ENCODE peak calls at places on chromosomes 4 and X, in nine cellular contexts. One of them, this sample, is unnamed.

GRCh38 chr4:39559641-39560040 is 32.4 kb upstream of the UGDH start:
- DNase-seq in AG09309: no peak
- DNase-seq in astrocyte: no peak
- DNase-seq in IMR-90: no peak
- DNase-seq in mucosa of descending colon: peak; percentile 57
- DNase-seq in adipocyte: peak; percentile 22
- DNase-seq in body of pancreas: peak; percentile 19
- DNase-seq in GM12865: no peak
- DNase-seq in coronary artery: no peak
- DNase-seq in this sample: peak; percentile 27

GRCh38 chrX:55489315-55490009 is at the start of gene USP51:
- DNase-seq in astrocyte: no peak
- DNase-seq in IMR-90: peak; percentile 51
- DNase-seq in AG09309: no peak
- DNase-seq in GM12865: peak; percentile 20
- DNase-seq in body of pancreas: peak; percentile 54
- DNase-seq in coronary artery: peak; percentile 75
- DNase-seq in mucosa of descending colon: peak; percentile 31
- DNase-seq in adipocyte: peak; percentile 60
- DNase-seq in this sample: no peak

GRCh38 chr4:76539979-76540378 is 105.0 kb downstream of the SHROOM3 start:
- DNase-seq in body of pancreas: no peak
- DNase-seq in AG09309: peak; percentile 52
- DNase-seq in astrocyte: peak; percentile 84
- DNase-seq in mucosa of descending colon: no peak
- DNase-seq in adipocyte: peak; percentile 12
- DNase-seq in coronary artery: no peak
- DNase-seq in IMR-90: no peak
- DNase-seq in GM12865: no peak
- DNase-seq in this sample: no peak

GRCh38 chr4:94446386-94446785 is 5.4 kb upstream of the PDLIM5 start:
- DNase-seq in adipocyte: peak; percentile 80
- DNase-seq in AG09309: peak; percentile 73
- DNase-seq in mucosa of descending colon: no peak
- DNase-seq in astrocyte: peak; percentile 89
- DNase-seq in GM12865: no peak
- DNase-seq in coronary artery: no peak
- DNase-seq in IMR-90: peak; percentile 95
- DNase-seq in body of pancreas: no peak
- DNase-seq in this sample: no peak

GRCh38 chrX:124378643-124379042 is 32.3 kb downstream of the SH2D1A start:
- DNase-seq in coronary artery: no peak
- DNase-seq in AG09309: no peak
- DNase-seq in GM12865: no peak
- DNase-seq in IMR-90: no peak
- DNase-seq in adipocyte: no peak
- DNase-seq in astrocyte: no peak
- DNase-seq in mucosa of descending colon: no peak
- DNase-seq in body of pancreas: no peak
- DNase-seq in this sample: no peak

GRCh38 chr4:75895744-75896314 is 6.4 kb downstream of the PPEF2 start:
- DNase-seq in coronary artery: no peak
- DNase-seq in adipocyte: peak; percentile 51
- DNase-seq in body of pancreas: no peak
- DNase-seq in AG09309: no peak
- DNase-seq in astrocyte: no peak
- DNase-seq in GM12865: peak; percentile 53
- DNase-seq in IMR-90: peak; percentile 18
- DNase-seq in mucosa of descending colon: peak; percentile 29
- DNase-seq in this sample: peak; percentile 67

GRCh38 chr4:30903493-30903892 is 183.3 kb downstream of the PCDH7 start:
- DNase-seq in AG09309: no peak
- DNase-seq in body of pancreas: no peak
- DNase-seq in astrocyte: peak; percentile 50
- DNase-seq in coronary artery: no peak
- DNase-seq in mucosa of descending colon: no peak
- DNase-seq in IMR-90: peak; percentile 74
- DNase-seq in adipocyte: peak; percentile 84
- DNase-seq in GM12865: no peak
- DNase-seq in this sample: no peak

GRCh38 chr4:30757357-30757756 is 37.2 kb downstream of the PCDH7 start:
- DNase-seq in mucosa of descending colon: no peak
- DNase-seq in AG09309: peak; percentile 63
- DNase-seq in adipocyte: peak; percentile 89
- DNase-seq in astrocyte: peak; percentile 98
- DNase-seq in GM12865: no peak
- DNase-seq in coronary artery: no peak
- DNase-seq in IMR-90: peak; percentile 92
- DNase-seq in body of pancreas: no peak
- DNase-seq in this sample: no peak

GRCh38 chrX:129931411-129932136 is 25.6 kb downstream of the UTP14A start:
- DNase-seq in adipocyte: peak; percentile 93
- DNase-seq in GM12865: peak; percentile 94
- DNase-seq in coronary artery: peak; percentile 92
- DNase-seq in astrocyte: peak; percentile 82
- DNase-seq in mucosa of descending colon: peak; percentile 92
- DNase-seq in body of pancreas: peak; percentile 95
- DNase-seq in AG09309: peak; percentile 71
- DNase-seq in IMR-90: peak; percentile 84
- DNase-seq in this sample: peak; percentile 90

DNA sequence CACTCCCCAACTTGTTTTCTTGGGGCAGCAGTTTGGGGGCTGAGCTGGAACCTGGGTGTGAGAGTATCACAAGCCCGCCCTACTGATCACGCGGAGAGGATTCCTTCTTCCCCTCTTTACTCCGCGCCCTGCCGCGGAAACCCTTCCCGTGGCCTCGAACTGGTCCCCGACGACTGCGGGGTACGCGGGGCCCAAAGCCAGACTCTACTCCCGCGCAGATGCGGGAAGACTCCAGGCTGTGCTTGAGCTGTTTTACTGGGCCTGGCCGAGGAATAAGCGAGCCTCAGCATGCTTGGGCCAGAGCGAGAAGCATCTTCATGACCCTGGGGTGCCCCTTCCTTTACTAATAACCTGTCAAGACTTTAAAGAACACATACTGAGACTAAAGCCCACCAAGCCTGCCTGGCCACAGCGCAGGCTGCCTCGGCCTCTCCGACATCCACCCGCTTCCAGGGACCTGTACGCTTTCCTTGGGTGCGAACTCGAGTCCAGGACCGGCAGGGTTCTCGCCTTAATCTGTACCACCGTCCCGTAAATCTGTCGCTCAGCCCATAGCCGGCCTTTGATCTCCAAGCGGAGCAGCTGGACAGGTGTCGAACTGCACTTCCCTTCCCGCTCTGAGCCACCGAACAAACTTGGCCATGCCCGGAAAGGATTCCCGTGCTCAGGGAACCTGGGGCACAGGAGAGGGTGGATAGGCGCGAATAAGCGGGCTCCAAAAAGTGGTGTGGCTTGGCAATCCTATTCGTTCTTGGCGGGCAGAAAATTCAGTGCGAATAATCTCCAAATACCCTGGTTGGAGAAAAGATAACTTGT is 55.0 kb upstream of the TMEM33 start:
- DNase-seq in AG09309: no peak
- DNase-seq in coronary artery: no peak
- DNase-seq in GM12865: no peak
- DNase-seq in adipocyte: no peak
- DNase-seq in astrocyte: no peak
- DNase-seq in mucosa of descending colon: no peak
- DNase-seq in IMR-90: no peak
- DNase-seq in body of pancreas: no peak
- DNase-seq in this sample: no peak
- H3K4me3 ChIP-seq in AG09309: no peak overlapping the region
- H3K4me3 ChIP-seq in coronary artery: peak overlapping the region; percentile 70
- H3K4me3 ChIP-seq in GM12865: no peak overlapping the region
- H3K4me3 ChIP-seq in adipocyte: no peak overlapping the region
- H3K4me3 ChIP-seq in astrocyte: no peak overlapping the region
- H3K4me3 ChIP-seq in mucosa of descending colon: no peak overlapping the region
- H3K4me3 ChIP-seq in IMR-90: no peak overlapping the region
- H3K4me3 ChIP-seq in body of pancreas: no peak overlapping the region
- H3K4me3 ChIP-seq in this sample: no peak overlapping the region

GRCh38 chr4:170088686-170089085 is 1.1 kb downstream of the AADAT start:
- DNase-seq in adipocyte: no peak
- DNase-seq in mucosa of descending colon: peak; percentile 3
- DNase-seq in astrocyte: no peak
- DNase-seq in AG09309: no peak
- DNase-seq in body of pancreas: no peak
- DNase-seq in GM12865: no peak
- DNase-seq in coronary artery: no peak
- DNase-seq in IMR-90: no peak
- DNase-seq in this sample: no peak

GRCh38 chr4:170089743-170090666 is at the start of gene AADAT:
- DNase-seq in GM12865: peak; percentile 3
- DNase-seq in adipocyte: peak; percentile 90
- DNase-seq in coronary artery: peak; percentile 81
- DNase-seq in AG09309: peak; percentile 25
- DNase-seq in mucosa of descending colon: peak; percentile 75
- DNase-seq in astrocyte: peak; percentile 59
- DNase-seq in IMR-90: peak; percentile 72
- DNase-seq in body of pancreas: peak; percentile 78
- DNase-seq in this sample: peak; percentile 46

GRCh38 chr4:170091069-170091696 is 1.4 kb upstream of the AADAT start:
- DNase-seq in body of pancreas: no peak
- DNase-seq in adipocyte: no peak
- DNase-seq in astrocyte: no peak
- DNase-seq in coronary artery: no peak
- DNase-seq in AG09309: no peak
- DNase-seq in mucosa of descending colon: no peak
- DNase-seq in GM12865: no peak
- DNase-seq in IMR-90: no peak
- DNase-seq in this sample: no peak

GRCh38 chr4:170090667-170091052 is 904 bp upstream of the AADAT start:
- DNase-seq in IMR-90: peak; percentile 13
- DNase-seq in adipocyte: no peak
- DNase-seq in mucosa of descending colon: no peak
- DNase-seq in coronary artery: no peak
- DNase-seq in GM12865: no peak
- DNase-seq in AG09309: no peak
- DNase-seq in astrocyte: peak; percentile 29
- DNase-seq in body of pancreas: no peak
- DNase-seq in this sample: peak; percentile 3

DNA sequence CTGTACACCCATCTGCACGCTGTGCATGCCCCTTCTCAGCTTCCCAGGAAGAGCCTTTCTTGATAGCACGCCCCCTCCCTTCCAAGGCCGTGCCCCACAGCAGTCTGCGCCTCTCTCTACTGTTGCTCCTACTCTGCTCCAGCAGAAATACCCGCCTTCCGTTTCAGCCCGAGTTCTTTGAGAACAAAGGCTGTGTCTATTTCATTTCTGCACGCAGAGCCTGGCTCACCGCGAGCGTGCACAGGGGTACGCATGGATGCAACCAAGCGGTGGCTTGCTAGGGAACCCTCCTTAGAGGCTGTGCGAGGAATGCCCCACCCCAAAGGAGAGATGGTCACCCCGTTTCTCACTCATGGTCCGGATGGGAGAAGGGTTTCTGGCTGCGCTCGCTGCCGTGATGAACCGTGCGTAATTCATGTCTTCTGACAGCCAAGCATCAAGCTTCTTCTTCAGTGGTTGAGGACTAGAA is 448 bp downstream of the AADAT start:
- DNase-seq in GM12865: no peak
- DNase-seq in coronary artery: no peak
- DNase-seq in adipocyte: peak; percentile 69
- DNase-seq in AG09309: no peak
- DNase-seq in mucosa of descending colon: peak; percentile 22
- DNase-seq in astrocyte: peak; percentile 47
- DNase-seq in IMR-90: peak; percentile 39
- DNase-seq in body of pancreas: no peak
- DNase-seq in this sample: peak; percentile 7
- H3K4me3 ChIP-seq in GM12865: no peak overlapping the region
- H3K4me3 ChIP-seq in coronary artery: peak overlapping the region; percentile 80
- H3K4me3 ChIP-seq in adipocyte: peak overlapping the region; percentile 87
- H3K4me3 ChIP-seq in AG09309: peak overlapping the region; percentile 66
- H3K4me3 ChIP-seq in mucosa of descending colon: peak overlapping the region; percentile 9
- H3K4me3 ChIP-seq in astrocyte: peak overlapping the region; percentile 97
- H3K4me3 ChIP-seq in IMR-90: peak overlapping the region; percentile 67
- H3K4me3 ChIP-seq in body of pancreas: peak overlapping the region; percentile 59
- H3K4me3 ChIP-seq in this sample: peak overlapping the region; percentile 17

DNA sequence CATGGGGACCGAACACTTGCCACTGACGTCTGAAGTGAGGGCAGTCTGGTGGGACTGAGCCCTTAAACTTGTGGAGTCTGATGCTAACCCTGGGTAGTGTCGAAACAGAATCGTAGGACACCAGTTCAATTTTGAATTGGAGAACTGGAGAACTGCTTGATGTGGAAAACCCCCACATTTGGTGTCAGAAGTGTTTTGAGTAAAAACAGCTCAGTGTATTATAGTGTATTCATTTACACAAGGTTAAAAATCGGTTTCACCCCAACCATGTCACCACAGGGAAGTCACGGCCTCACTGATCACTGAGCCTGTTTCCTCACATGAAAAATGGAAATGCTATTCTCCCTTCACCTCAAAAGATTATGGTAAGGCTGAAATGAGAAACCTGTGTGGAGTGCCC is 21.9 kb downstream of the PIN4 start:
- DNase-seq in mucosa of descending colon: no peak
- DNase-seq in astrocyte: no peak
- DNase-seq in coronary artery: no peak
- DNase-seq in AG09309: no peak
- DNase-seq in GM12865: peak; percentile 36
- DNase-seq in adipocyte: no peak
- DNase-seq in IMR-90: no peak
- DNase-seq in body of pancreas: no peak
- DNase-seq in this sample: no peak
- H3K4me3 ChIP-seq in mucosa of descending colon: no peak overlapping the region
- H3K4me3 ChIP-seq in astrocyte: no peak overlapping the region
- H3K4me3 ChIP-seq in coronary artery: no peak overlapping the region
- H3K4me3 ChIP-seq in AG09309: no peak overlapping the region
- H3K4me3 ChIP-seq in GM12865: no peak overlapping the region
- H3K4me3 ChIP-seq in adipocyte: no peak overlapping the region
- H3K4me3 ChIP-seq in IMR-90: no peak overlapping the region
- H3K4me3 ChIP-seq in body of pancreas: no peak overlapping the region
- H3K4me3 ChIP-seq in this sample: no peak overlapping the region

GRCh38 chr4:65665951-65666523 is 4.3 kb downstream of the EPHA5 start:
- DNase-seq in coronary artery: no peak
- DNase-seq in GM12865: no peak
- DNase-seq in IMR-90: no peak
- DNase-seq in AG09309: no peak
- DNase-seq in mucosa of descending colon: no peak
- DNase-seq in adipocyte: peak; percentile 38
- DNase-seq in body of pancreas: no peak
- DNase-seq in astrocyte: peak; percentile 59
- DNase-seq in this sample: no peak

GRCh38 chr4:65669981-65670330 is 333 bp downstream of the EPHA5 start:
- DNase-seq in GM12865: no peak
- DNase-seq in body of pancreas: no peak
- DNase-seq in AG09309: no peak
- DNase-seq in IMR-90: no peak
- DNase-seq in astrocyte: no peak
- DNase-seq in mucosa of descending colon: no peak
- DNase-seq in coronary artery: no peak
- DNase-seq in adipocyte: no peak
- DNase-seq in this sample: no peak

GRCh38 chr4:65669008-65669971 is 999 bp downstream of the EPHA5 start:
- DNase-seq in astrocyte: peak; percentile 61
- DNase-seq in coronary artery: no peak
- DNase-seq in body of pancreas: no peak
- DNase-seq in adipocyte: peak; percentile 59
- DNase-seq in GM12865: no peak
- DNase-seq in AG09309: no peak
- DNase-seq in mucosa of descending colon: no peak
- DNase-seq in IMR-90: no peak
- DNase-seq in this sample: no peak

GRCh38 chr4:65670331-65671031 is at the start of gene EPHA5:
- DNase-seq in coronary artery: peak; percentile 74
- DNase-seq in IMR-90: peak; percentile 41
- DNase-seq in adipocyte: peak; percentile 92
- DNase-seq in body of pancreas: peak; percentile 47
- DNase-seq in AG09309: peak; percentile 5
- DNase-seq in GM12865: no peak
- DNase-seq in mucosa of descending colon: peak; percentile 10
- DNase-seq in astrocyte: peak; percentile 97
- DNase-seq in this sample: peak; percentile 1

GRCh38 chr4:65668201-65669007 is 1.9 kb downstream of the EPHA5 start:
- DNase-seq in GM12865: no peak
- DNase-seq in body of pancreas: no peak
- DNase-seq in coronary artery: no peak
- DNase-seq in AG09309: no peak
- DNase-seq in IMR-90: no peak
- DNase-seq in adipocyte: peak; percentile 81
- DNase-seq in astrocyte: peak; percentile 63
- DNase-seq in mucosa of descending colon: no peak
- DNase-seq in this sample: no peak
- H3K4me3 ChIP-seq in GM12865: no peak overlapping the region
- H3K4me3 ChIP-seq in body of pancreas: no peak overlapping the region
- H3K4me3 ChIP-seq in coronary artery: peak overlapping the region; percentile 72
- H3K4me3 ChIP-seq in AG09309: peak overlapping the region; percentile 56
- H3K4me3 ChIP-seq in IMR-90: peak overlapping the region; percentile 10
- H3K4me3 ChIP-seq in adipocyte: peak overlapping the region; percentile 73
- H3K4me3 ChIP-seq in astrocyte: peak overlapping the region; percentile 76
- H3K4me3 ChIP-seq in mucosa of descending colon: no peak overlapping the region
- H3K4me3 ChIP-seq in this sample: no peak overlapping the region

This sample was measured in small intestine.